ENCODE peak calls at places on chromosome 10, in five cellular contexts. F is WERI-Rb-1, N is heart left ventricle, L is cardiac muscle cell, H is transverse colon. C is an unnamed sample.

GRCh38 chr10:683448-684071 is 5.9 kb downstream of the DIP2C start:
- DNase-seq in F (no peak), H (no peak), L (no peak), N (no peak), C (no peak)

GRCh38 chr10:122139627-122140151 is 131.4 kb upstream of the BTBD16 start:
- DNase-seq in F (peak), H (no peak), L (no peak), N (peak), C (peak)

GRCh38 chr10:10803273-10803672 is 214.4 kb upstream of the CELF2 start:
- DNase-seq in L (no peak), H (no peak), N (peak), F (no peak), C (no peak)

GRCh38 chr10:78852856-78853255 is 215.9 kb upstream of the ZMIZ1 start:
- DNase-seq in F (peak), N (no peak), H (peak), L (no peak), C (no peak)

GRCh38 chr10:21194510-21194993 is 297.4 kb upstream of the NEBL start:
- DNase-seq in N (peak), F (no peak), L (no peak), H (peak), C (no peak)

GRCh38 chr10:103911021-103911459 is 6.9 kb downstream of the STN1 start:
- DNase-seq in F (no peak), H (no peak), N (no peak), L (no peak), C (no peak)

GRCh38 chr10:133379152-133379800 is at the start of gene PAOX:
- DNase-seq in H (peak), L (peak), F (peak), N (peak), C (peak)

GRCh38 chr10:50063100-50063499 is 4.7 kb upstream of the WASHC2A start:
- DNase-seq in H (no peak), N (no peak), L (peak), F (no peak), C (no peak)

GRCh38 chr10:80158598-80159127 is 26.1 kb downstream of the PLAC9 start:
- DNase-seq in H (peak), N (peak), L (no peak), F (no peak), C (peak)

GRCh38 chr10:82378146-82378545 is 503.2 kb downstream of the NRG3 start:
- DNase-seq in H (no peak), N (peak), L (peak), F (no peak), C (peak)

GRCh38 chr10:15781381-15781960 is 61.7 kb upstream of the ITGA8 start:
- DNase-seq in F (no peak), N (no peak), H (no peak), L (no peak), C (no peak)

GRCh38 chr10:86313621-86314041 is 53.0 kb downstream of the GRID1 start:
- DNase-seq in H (no peak), N (no peak), F (no peak), L (no peak), C (no peak)

GRCh38 chr10:131778385-131778784 is 122.4 kb upstream of the PPP2R2D start:
- DNase-seq in H (no peak), L (no peak), N (no peak), F (no peak), C (no peak)

GRCh38 chr10:93410697-93411348 is 71.3 kb downstream of the MYOF start:
- DNase-seq in H (no peak), L (no peak), N (no peak), F (no peak), C (no peak)

GRCh38 chr10:72308320-72308987 is 34.7 kb downstream of the DDIT4 start:
- DNase-seq in H (peak), F (no peak), N (peak), L (peak), C (peak)

GRCh38 chr10:10623958-10624590 is 393.6 kb upstream of the CELF2 start:
- DNase-seq in H (no peak), F (no peak), N (no peak), L (no peak), C (no peak)

GRCh38 chr10:132058111-132058745 is 7.5 kb upstream of the JAKMIP3 start:
- DNase-seq in N (no peak), H (no peak), F (peak), L (no peak), C (no peak)

DNA sequence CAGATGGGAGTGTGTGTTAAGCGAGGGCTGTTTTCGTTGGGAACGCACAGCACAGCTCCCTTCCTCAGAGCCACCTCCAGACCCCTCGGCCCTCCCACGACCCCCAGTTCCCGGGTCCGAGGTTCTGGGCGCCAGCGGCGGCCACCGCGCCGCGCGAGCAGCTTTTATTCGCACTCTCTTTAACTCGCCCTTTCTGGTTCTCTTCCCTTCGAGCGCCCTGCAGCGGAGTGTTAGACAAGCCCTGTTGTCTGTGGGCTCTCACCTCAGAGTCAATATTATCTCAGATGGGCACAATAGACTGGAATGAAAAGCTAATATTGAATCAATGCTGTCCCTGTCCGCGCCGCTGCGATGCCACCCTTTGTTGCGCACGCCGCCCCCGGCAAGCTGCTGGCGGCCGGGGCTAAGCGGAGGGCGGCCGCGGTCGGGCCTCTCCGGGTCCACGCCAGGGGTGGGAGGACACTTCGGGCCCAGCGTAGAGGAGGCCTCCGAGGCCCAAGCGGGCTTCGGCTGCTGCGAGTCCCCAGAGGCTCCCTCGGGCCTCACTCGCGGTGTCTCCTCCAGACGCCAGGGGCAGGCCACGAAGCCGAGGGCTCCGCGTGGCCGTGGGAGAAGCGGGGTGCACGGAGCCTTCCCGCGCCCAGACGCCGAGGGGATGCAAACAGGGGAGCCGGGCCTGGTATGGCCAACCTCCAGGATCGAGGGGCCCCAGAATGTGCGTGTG is 8.1 kb upstream of the EMX2 start:
- DNase-seq in F (no peak), L (no peak), N (no peak), H (no peak), C (no peak)
- H3K4me3 ChIP-seq in F (no peak), L (no peak), N (no peak), H (no peak), C (no peak)

DNA sequence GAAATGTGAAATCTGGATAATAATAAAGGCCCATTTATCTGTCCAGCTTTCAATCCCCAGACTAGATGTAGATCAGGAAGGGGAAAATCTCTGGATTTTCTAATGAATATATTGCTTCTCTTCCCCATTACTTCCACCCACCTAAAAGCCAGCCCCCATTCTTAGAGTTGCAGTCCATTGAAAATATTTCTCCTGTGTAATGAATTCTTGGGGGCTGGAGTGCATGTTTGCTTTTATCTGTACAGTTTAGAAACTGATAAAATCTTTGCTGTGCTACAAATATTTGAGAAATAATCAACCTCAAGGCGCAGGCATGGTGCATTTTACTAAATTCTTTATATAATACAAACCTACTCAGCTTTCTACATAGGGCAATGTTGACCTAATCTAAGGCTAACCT is 180.8 kb downstream of the ARID5B start:
- DNase-seq in H (no peak), L (no peak), N (no peak), F (no peak), C (no peak)
- H3K4me3 ChIP-seq in H (no peak), L (no peak), N (no peak), F (no peak), C (peak)

DNA sequence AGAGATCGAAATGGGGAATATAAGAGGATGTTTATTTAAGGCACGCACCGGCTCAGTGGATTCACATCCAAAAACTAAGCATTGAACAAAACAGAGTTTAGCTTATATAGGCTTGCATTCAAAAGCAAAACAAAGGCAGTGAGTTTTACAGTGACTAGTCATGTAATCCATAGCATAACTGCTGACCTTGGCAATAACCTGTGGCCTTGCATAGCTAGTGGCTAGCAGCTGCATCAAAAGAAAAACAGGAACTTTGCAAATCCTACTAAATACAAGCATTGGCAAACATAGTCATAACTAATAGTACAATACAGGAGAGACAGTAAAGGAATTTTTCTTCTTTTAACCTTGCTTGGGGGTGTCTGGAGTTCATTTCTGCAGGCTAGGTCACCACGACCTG is 9.7 kb upstream of the ZNF485 start:
- DNase-seq in N (no peak), H (no peak), L (no peak), F (no peak), C (no peak)
- H3K4me3 ChIP-seq in N (no peak), H (no peak), L (no peak), F (no peak), C (no peak)

GRCh38 chr10:62047240-62047897 is 145.9 kb downstream of the ARID5B start:
- DNase-seq in F (no peak), L (no peak), H (no peak), N (no peak), C (no peak)

GRCh38 chr10:62046522-62047239 is 145.2 kb downstream of the ARID5B start:
- DNase-seq in N (no peak), F (no peak), H (no peak), L (no peak), C (peak)

GRCh38 chr10:62047960-62048383 is 146.5 kb downstream of the ARID5B start:
- DNase-seq in L (no peak), F (no peak), H (peak), N (no peak), C (no peak)

GRCh38 chr10:62044569-62044968 is 143.1 kb downstream of the ARID5B start:
- DNase-seq in L (no peak), H (no peak), F (no peak), N (no peak), C (no peak)

GRCh38 chr10:62045765-62046521 is 144.4 kb downstream of the ARID5B start:
- DNase-seq in F (no peak), H (no peak), N (no peak), L (no peak), C (no peak)
- H3K4me3 ChIP-seq in F (no peak), H (no peak), N (peak), L (no peak), C (no peak)

DNA sequence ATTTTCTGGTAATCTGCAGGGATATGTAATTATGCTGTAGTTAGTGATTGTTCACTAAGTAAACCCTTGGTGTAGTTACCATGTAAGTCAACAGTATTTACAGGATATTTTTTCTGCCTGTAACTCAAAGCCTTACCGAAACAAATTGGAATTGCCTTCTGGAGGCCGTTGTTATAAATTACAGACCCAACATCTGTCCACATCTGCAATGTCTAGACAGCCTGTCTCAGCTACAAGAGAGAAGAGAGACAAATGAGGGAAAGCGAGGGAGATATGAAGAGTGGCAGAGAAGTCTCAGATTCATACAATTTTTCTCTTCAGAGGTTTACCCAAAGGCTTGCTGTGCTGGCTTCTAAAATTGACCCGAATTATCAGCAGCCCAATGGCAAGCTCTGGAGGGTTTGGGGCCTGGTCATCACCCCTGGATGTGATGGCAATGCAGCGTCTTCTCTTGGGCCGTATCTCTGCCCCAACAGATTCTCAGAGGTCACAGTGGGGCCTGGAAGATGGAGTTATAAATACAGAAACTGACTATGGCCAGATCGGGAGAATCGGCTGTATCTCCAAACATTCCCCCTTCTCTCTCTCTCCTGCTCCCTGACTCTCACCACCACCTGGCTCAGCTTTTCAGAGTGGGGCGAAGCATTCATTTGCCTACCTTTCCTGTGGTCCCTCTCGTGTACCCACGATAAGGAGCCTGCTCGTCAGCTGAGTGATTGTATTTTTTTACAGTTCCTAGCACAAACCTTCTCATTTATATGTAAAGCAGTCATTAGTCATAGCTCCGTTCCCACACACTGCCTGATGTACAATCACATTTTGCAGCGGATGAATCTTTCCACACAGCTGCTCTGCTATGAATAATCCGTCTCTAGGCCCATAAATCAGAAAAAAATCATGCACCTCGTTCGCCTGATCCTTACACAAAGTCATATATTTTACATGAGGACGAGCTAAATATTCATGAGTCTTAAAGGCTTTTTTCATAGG is 23.4 kb upstream of the BTRC start:
- DNase-seq in H (no peak), F (no peak), N (no peak), L (no peak), C (no peak)
- H3K4me3 ChIP-seq in H (no peak), F (no peak), N (no peak), L (no peak), C (no peak)

GRCh38 chr10:3877092-3878000 is 92.3 kb upstream of the KLF6 start:
- DNase-seq in L (no peak), N (no peak), H (no peak), F (no peak), C (no peak)

GRCh38 chr10:3875842-3876235 is 90.8 kb upstream of the KLF6 start:
- DNase-seq in N (no peak), F (no peak), L (no peak), H (no peak), C (no peak)

GRCh38 chr10:3881622-3882021 is 96.6 kb upstream of the KLF6 start:
- DNase-seq in L (no peak), N (no peak), H (no peak), F (no peak), C (no peak)

GRCh38 chr10:3876563-3876962 is 91.6 kb upstream of the KLF6 start:
- DNase-seq in F (no peak), L (no peak), H (no peak), N (no peak), C (no peak)

GRCh38 chr10:3879073-3879472 is 94.1 kb upstream of the KLF6 start:
- DNase-seq in F (no peak), H (no peak), N (no peak), L (no peak), C (no peak)
- H3K4me3 ChIP-seq in F (no peak), H (no peak), N (no peak), L (no peak), C (no peak)

C was measured in BE2C.